ENCODE peak calls at places on chromosomes 12 and 14, in ten cellular contexts. K is GM23338, F is heart right ventricle, E is gastrocnemius medialis, U is pancreas, R is RWPE2, A is lung, V is right lobe of liver, D is left lung, P is K562. I is an unnamed sample.

GRCh38 chr12:14981049-14981448 is 8.2 kb downstream of the PDE6H start:
- ATAC-seq in K (no peak), F (no peak), E (no peak), U (peak; percentile 63), R (no peak), A (no peak), V (peak; percentile 62), D (peak; percentile 67), P (no peak), I (no peak)

GRCh38 chr12:9346866-9347327 is 138.7 kb upstream of the PZP start:
- ATAC-seq in K (no peak), F (peak; percentile 24), E (no peak), U (no peak), R (no peak), A (no peak), V (peak; percentile 64), D (no peak), P (peak; percentile 76), I (no peak)

GRCh38 chr14:70188608-70189540 is at the start of gene SLC8A3:
- ATAC-seq in K (peak; percentile 63), F (peak; percentile 27), E (peak; percentile 79), U (peak; percentile 76), R (peak; percentile 73), A (peak; percentile 16), V (peak; percentile 64), D (peak; percentile 42), P (no peak), I (no peak)

GRCh38 chr14:53355581-53356112 is 202.5 kb upstream of the DDHD1 start:
- ATAC-seq in K (peak; percentile 96), F (peak; percentile 39), E (no peak), U (no peak), R (peak; percentile 93), A (no peak), V (no peak), D (peak; percentile 70), P (no peak), I (peak; percentile 40)

GRCh38 chr12:117033382-117034045 is 65.7 kb downstream of the TESC start:
- ATAC-seq in K (no peak), F (peak; percentile 31), E (peak; percentile 55), U (peak; percentile 80), R (no peak), A (no peak), V (no peak), D (peak; percentile 41), P (no peak), I (no peak)

GRCh38 chr12:57389033-57389432 is 41.8 kb downstream of the R3HDM2 start:
- ATAC-seq in K (no peak), F (peak; percentile 66), E (no peak), U (no peak), R (peak; percentile 100), A (no peak), V (no peak), D (no peak), P (no peak), I (no peak)

GRCh38 chr14:94284221-94284620 is 8.8 kb downstream of the SERPINA10 start:
- ATAC-seq in K (no peak), F (no peak), E (no peak), U (no peak), R (no peak), A (no peak), V (no peak), D (no peak), P (no peak), I (no peak)

GRCh38 chr14:22505751-22506710 is 83.0 kb downstream of the DAD1 start:
- ATAC-seq in K (no peak), F (no peak), E (no peak), U (no peak), R (no peak), A (no peak), V (no peak), D (no peak), P (no peak), I (no peak)

GRCh38 chr14:80678436-80678835 is 263.1 kb downstream of the CEP128 start:
- ATAC-seq in K (no peak), F (no peak), E (no peak), U (no peak), R (no peak), A (no peak), V (no peak), D (no peak), P (no peak), I (no peak)

GRCh38 chr12:67365131-67365530 is 96.0 kb downstream of the CAND1 start:
- ATAC-seq in K (no peak), F (no peak), E (no peak), U (no peak), R (no peak), A (no peak), V (no peak), D (no peak), P (no peak), I (no peak)

GRCh38 chr12:93451423-93452158 is 9.8 kb upstream of the UBE2N start:
- ATAC-seq in K (no peak), F (no peak), E (no peak), U (no peak), R (no peak), A (no peak), V (no peak), D (no peak), P (no peak), I (no peak)

GRCh38 chr14:51094282-51094821 is 553 bp downstream of the TRIM9 start:
- ATAC-seq in K (peak; percentile 25), F (no peak), E (no peak), U (no peak), R (no peak), A (no peak), V (no peak), D (no peak), P (no peak), I (no peak)

GRCh38 chr12:5586201-5586600 is 154.3 kb downstream of the NTF3 start:
- ATAC-seq in K (no peak), F (peak; percentile 65), E (peak; percentile 37), U (no peak), R (peak; percentile 29), A (no peak), V (peak; percentile 45), D (peak; percentile 37), P (no peak), I (no peak)

GRCh38 chr14:77657244-77657643 is 40.8 kb upstream of the SPTLC2 start:
- ATAC-seq in K (no peak), F (peak; percentile 59), E (peak; percentile 48), U (no peak), R (no peak), A (no peak), V (peak; percentile 76), D (peak; percentile 18), P (no peak), I (no peak)

GRCh38 chr14:60266021-60266937 is 17.3 kb downstream of the PPM1A start:
- ATAC-seq in K (peak; percentile 70), F (no peak), E (no peak), U (peak; percentile 77), R (peak; percentile 68), A (no peak), V (peak; percentile 90), D (peak; percentile 49), P (peak; percentile 78), I (no peak)

GRCh38 chr12:57229041-57229633 is 374 bp upstream of the SHMT2 start:
- ATAC-seq in K (no peak), F (no peak), E (no peak), U (no peak), R (no peak), A (no peak), V (no peak), D (no peak), P (no peak), I (no peak)

GRCh38 chr14:55212611-55213010 is 21.2 kb upstream of the DLGAP5 start:
- ATAC-seq in K (no peak), F (no peak), E (no peak), U (no peak), R (peak; percentile 50), A (no peak), V (no peak), D (no peak), P (no peak), I (no peak)

GRCh38 chr14:103507751-103508150 is 14.9 kb downstream of the CKB start:
- ATAC-seq in K (no peak), F (no peak), E (no peak), U (no peak), R (no peak), A (no peak), V (no peak), D (no peak), P (no peak), I (no peak)
- H3K36me3 ChIP-seq in K (peaks cover 11% of the 10 kb centered on the region), F (no peaks in the 10 kb centered on the region), E (peaks cover 57% of the 10 kb centered on the region), U (no peaks in the 10 kb centered on the region), R (peaks cover 77% of the 10 kb centered on the region), A (no peaks in the 10 kb centered on the region), V (no peaks in the 10 kb centered on the region), D (no peaks in the 10 kb centered on the region), P (peaks cover 48% of the 10 kb centered on the region), I (peaks cover 81% of the 10 kb centered on the region)

GRCh38 chr12:25208554-25208953 is 13.5 kb downstream of the ETFRF1 start:
- ATAC-seq in K (no peak), F (no peak), E (no peak), U (no peak), R (no peak), A (no peak), V (peak; percentile 99), D (no peak), P (no peak), I (no peak)
- H3K36me3 ChIP-seq in K (no peaks in the 10 kb centered on the region), F (no peaks in the 10 kb centered on the region), E (peaks cover 30% of the 10 kb centered on the region), U (no peaks in the 10 kb centered on the region), R (peaks cover 6% of the 10 kb centered on the region), A (peaks cover 7% of the 10 kb centered on the region), V (no peaks in the 10 kb centered on the region), D (no peaks in the 10 kb centered on the region), P (peaks cover 30% of the 10 kb centered on the region), I (no peaks in the 10 kb centered on the region)

DNA sequence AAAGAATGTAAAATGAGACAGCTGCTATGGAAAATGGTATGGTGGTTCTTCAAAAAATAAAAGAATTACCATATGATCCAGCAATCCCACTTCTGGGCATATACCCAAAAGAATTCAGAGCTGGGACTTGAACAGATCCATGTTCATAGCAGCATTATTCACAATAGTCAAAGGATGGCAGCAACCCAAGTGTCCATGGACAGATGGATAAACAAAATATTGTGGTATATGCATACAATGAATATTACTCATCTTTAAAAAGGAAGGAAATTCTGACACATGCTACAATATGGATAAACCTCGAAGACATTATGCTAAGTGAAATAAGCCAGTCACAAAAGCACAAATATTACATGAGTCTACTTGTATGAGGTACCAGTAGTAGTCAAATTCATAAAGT is 9.1 kb downstream of the RAB2B start:
- ATAC-seq in K (no peak), F (no peak), E (no peak), U (no peak), R (no peak), A (no peak), V (no peak), D (no peak), P (no peak), I (no peak)
- H3K36me3 ChIP-seq in K (peaks cover 11% of the 10 kb centered on the region), F (no peaks in the 10 kb centered on the region), E (peaks cover 52% of the 10 kb centered on the region), U (no peaks in the 10 kb centered on the region), R (peaks cover 32% of the 10 kb centered on the region), A (peaks cover 19% of the 10 kb centered on the region), V (no peaks in the 10 kb centered on the region), D (no peaks in the 10 kb centered on the region), P (peaks cover 19% of the 10 kb centered on the region), I (peaks cover 78% of the 10 kb centered on the region)

DNA sequence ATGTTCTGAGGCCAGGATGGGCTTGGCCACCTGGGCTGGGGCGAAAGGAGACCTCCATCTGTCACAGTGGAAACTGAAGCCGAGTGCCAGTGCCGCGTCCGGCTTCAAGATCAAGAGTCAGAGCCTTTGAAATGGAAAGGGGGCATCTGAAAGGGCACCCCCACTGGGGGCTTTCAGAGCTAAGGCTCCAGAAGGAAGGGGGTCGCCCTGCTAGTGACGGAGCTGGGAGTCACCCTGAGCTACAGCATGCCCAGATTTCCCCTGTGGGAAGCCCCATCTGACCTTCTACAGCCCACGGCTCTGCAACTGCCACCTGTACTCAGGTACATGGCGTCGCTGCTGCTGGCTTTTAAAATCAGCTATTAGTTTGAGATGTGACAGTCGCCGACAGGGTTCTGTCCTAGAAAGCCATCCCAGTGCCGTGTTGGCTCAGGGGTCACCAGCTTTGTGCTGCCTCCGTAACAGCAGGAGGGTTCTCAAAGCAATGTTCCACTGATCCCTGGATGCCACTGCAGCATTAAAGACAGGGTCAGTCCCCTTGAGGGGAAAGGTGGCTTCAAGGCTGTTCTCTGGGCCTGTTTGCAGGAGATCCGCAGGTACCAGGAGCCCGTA is 31.5 kb downstream of the CCNK start:
- ATAC-seq in K (no peak), F (no peak), E (no peak), U (no peak), R (no peak), A (no peak), V (no peak), D (no peak), P (no peak), I (no peak)
- H3K36me3 ChIP-seq in K (peaks cover 3% of the 10 kb centered on the region), F (peaks cover 5% of the 10 kb centered on the region), E (peaks cover 36% of the 10 kb centered on the region), U (no peaks in the 10 kb centered on the region), R (peaks cover 60% of the 10 kb centered on the region), A (peaks cover 3% of the 10 kb centered on the region), V (no peaks in the 10 kb centered on the region), D (no peaks in the 10 kb centered on the region), P (peaks cover 39% of the 10 kb centered on the region), I (no peaks in the 10 kb centered on the region)